ENCODE peak calls at places on chromosomes 12 and 14, in seven cellular contexts. One of them, this sample, is unnamed.
A peak's percentile ranks its signal among the peaks of the same experiment; 100 is the strongest.

GRCh38 chr12:8628731-8629130 is 16.1 kb upstream of the AICDA start:
- DNase-seq in tibial artery: no peak
- DNase-seq in stomach: no peak
- DNase-seq in psoas muscle: no peak
- DNase-seq in heart left ventricle: no peak
- DNase-seq in H9: no peak
- DNase-seq in CD8-positive, alpha-beta T cell: no peak
- DNase-seq in this sample: no peak

GRCh38 chr12:3592856-3593625 is 102.0 kb downstream of the PRMT8 start:
- DNase-seq in tibial artery: no peak
- DNase-seq in stomach: no peak
- DNase-seq in heart left ventricle: no peak
- DNase-seq in psoas muscle: no peak
- DNase-seq in H9: no peak
- DNase-seq in CD8-positive, alpha-beta T cell: no peak
- DNase-seq in this sample: no peak

GRCh38 chr12:110717037-110717436 is 25.7 kb downstream of the PPP1CC start:
- DNase-seq in stomach: no peak
- DNase-seq in CD8-positive, alpha-beta T cell: no peak
- DNase-seq in tibial artery: no peak
- DNase-seq in heart left ventricle: no peak
- DNase-seq in psoas muscle: no peak
- DNase-seq in H9: no peak
- DNase-seq in this sample: no peak

GRCh38 chr12:71233083-71233482 is 75.3 kb upstream of the TSPAN8 start:
- DNase-seq in tibial artery: no peak
- DNase-seq in stomach: no peak
- DNase-seq in H9: no peak
- DNase-seq in heart left ventricle: no peak
- DNase-seq in psoas muscle: no peak
- DNase-seq in CD8-positive, alpha-beta T cell: no peak
- DNase-seq in this sample: no peak

GRCh38 chr12:8823565-8824300 is 1.3 kb downstream of the A2ML1 start:
- DNase-seq in heart left ventricle: no peak
- DNase-seq in tibial artery: no peak
- DNase-seq in H9: peak; percentile 92
- DNase-seq in psoas muscle: no peak
- DNase-seq in stomach: no peak
- DNase-seq in CD8-positive, alpha-beta T cell: no peak
- DNase-seq in this sample: no peak

GRCh38 chr12:69189378-69189978 is 49.9 kb upstream of the CPSF6 start:
- DNase-seq in tibial artery: no peak
- DNase-seq in heart left ventricle: no peak
- DNase-seq in stomach: no peak
- DNase-seq in CD8-positive, alpha-beta T cell: no peak
- DNase-seq in psoas muscle: no peak
- DNase-seq in H9: no peak
- DNase-seq in this sample: no peak

GRCh38 chr14:38122241-38122640 is 85.5 kb upstream of the SSTR1 start:
- DNase-seq in psoas muscle: no peak
- DNase-seq in heart left ventricle: no peak
- DNase-seq in tibial artery: no peak
- DNase-seq in CD8-positive, alpha-beta T cell: no peak
- DNase-seq in stomach: no peak
- DNase-seq in H9: no peak
- DNase-seq in this sample: no peak

GRCh38 chr14:86799244-86799647 is 1193.7 kb downstream of the GALC start:
- DNase-seq in H9: no peak
- DNase-seq in psoas muscle: no peak
- DNase-seq in stomach: no peak
- DNase-seq in CD8-positive, alpha-beta T cell: no peak
- DNase-seq in tibial artery: no peak
- DNase-seq in heart left ventricle: no peak
- DNase-seq in this sample: peak; percentile 78

GRCh38 chr12:10293570-10294227 is 14.0 kb upstream of the KLRD1 start:
- DNase-seq in psoas muscle: no peak
- DNase-seq in tibial artery: no peak
- DNase-seq in heart left ventricle: no peak
- DNase-seq in stomach: no peak
- DNase-seq in CD8-positive, alpha-beta T cell: no peak
- DNase-seq in H9: no peak
- DNase-seq in this sample: no peak

GRCh38 chr14:55277972-55278740 is 6.9 kb downstream of the FBXO34 start:
- DNase-seq in heart left ventricle: no peak
- DNase-seq in stomach: no peak
- DNase-seq in H9: no peak
- DNase-seq in CD8-positive, alpha-beta T cell: no peak
- DNase-seq in psoas muscle: no peak
- DNase-seq in tibial artery: no peak
- DNase-seq in this sample: no peak

GRCh38 chr12:29439506-29439905 is 58.0 kb downstream of the OVCH1 start:
- DNase-seq in stomach: no peak
- DNase-seq in H9: no peak
- DNase-seq in heart left ventricle: no peak
- DNase-seq in psoas muscle: no peak
- DNase-seq in CD8-positive, alpha-beta T cell: no peak
- DNase-seq in tibial artery: no peak
- DNase-seq in this sample: no peak

GRCh38 chr12:19234171-19234704 is 104.7 kb downstream of the PLEKHA5 start:
- DNase-seq in psoas muscle: no peak
- DNase-seq in stomach: no peak
- DNase-seq in H9: no peak
- DNase-seq in tibial artery: no peak
- DNase-seq in CD8-positive, alpha-beta T cell: no peak
- DNase-seq in heart left ventricle: no peak
- DNase-seq in this sample: no peak

GRCh38 chr12:132506730-132507538 is 17.0 kb downstream of the FBRSL1 start:
- DNase-seq in tibial artery: peak; percentile 88
- DNase-seq in CD8-positive, alpha-beta T cell: peak; percentile 21
- DNase-seq in H9: peak; percentile 76
- DNase-seq in stomach: peak; percentile 76
- DNase-seq in psoas muscle: peak; percentile 94
- DNase-seq in heart left ventricle: peak; percentile 93
- DNase-seq in this sample: no peak

GRCh38 chr12:96164951-96165858 is 29.0 kb upstream of the ELK3 start:
- DNase-seq in H9: no peak
- DNase-seq in stomach: no peak
- DNase-seq in tibial artery: no peak
- DNase-seq in CD8-positive, alpha-beta T cell: no peak
- DNase-seq in psoas muscle: no peak
- DNase-seq in heart left ventricle: peak; percentile 45
- DNase-seq in this sample: no peak

GRCh38 chr12:20369164-20370000 is 1.0 kb downstream of the PDE3A start:
- DNase-seq in tibial artery: peak; percentile 91
- DNase-seq in stomach: peak; percentile 27
- DNase-seq in H9: peak; percentile 75
- DNase-seq in psoas muscle: peak; percentile 78
- DNase-seq in heart left ventricle: peak; percentile 92
- DNase-seq in CD8-positive, alpha-beta T cell: no peak
- DNase-seq in this sample: no peak

GRCh38 chr12:30197392-30198047 is 413.8 kb upstream of the TMTC1 start:
- DNase-seq in psoas muscle: no peak
- DNase-seq in CD8-positive, alpha-beta T cell: no peak
- DNase-seq in heart left ventricle: no peak
- DNase-seq in tibial artery: no peak
- DNase-seq in H9: no peak
- DNase-seq in stomach: no peak
- DNase-seq in this sample: peak; percentile 5

GRCh38 chr14:94850332-94851211 is 80.7 kb upstream of the GSC start:
- DNase-seq in stomach: peak; percentile 41
- DNase-seq in tibial artery: no peak
- DNase-seq in H9: no peak
- DNase-seq in heart left ventricle: no peak
- DNase-seq in CD8-positive, alpha-beta T cell: no peak
- DNase-seq in psoas muscle: no peak
- DNase-seq in this sample: peak; percentile 28

GRCh38 chr12:123601602-123602489 is at the start of gene DDX55:
- DNase-seq in H9: peak; percentile 88
- DNase-seq in heart left ventricle: peak; percentile 90
- DNase-seq in stomach: peak; percentile 87
- DNase-seq in CD8-positive, alpha-beta T cell: peak; percentile 71
- DNase-seq in tibial artery: peak; percentile 92
- DNase-seq in psoas muscle: peak; percentile 94
- DNase-seq in this sample: peak; percentile 71

GRCh38 chr14:102589761-102590290 is 2.6 kb upstream of the RCOR1 start:
- DNase-seq in heart left ventricle: no peak
- DNase-seq in psoas muscle: no peak
- DNase-seq in CD8-positive, alpha-beta T cell: no peak
- DNase-seq in H9: no peak
- DNase-seq in tibial artery: no peak
- DNase-seq in stomach: no peak
- DNase-seq in this sample: no peak
- H3K27ac ChIP-seq in heart left ventricle: no peak overlapping the region
- H3K27ac ChIP-seq in psoas muscle: no peak overlapping the region
- H3K27ac ChIP-seq in CD8-positive, alpha-beta T cell: no peak overlapping the region
- H3K27ac ChIP-seq in H9: no peak overlapping the region
- H3K27ac ChIP-seq in tibial artery: no peak overlapping the region
- H3K27ac ChIP-seq in stomach: no peak overlapping the region
- H3K27ac ChIP-seq in this sample: peak overlapping the region; percentile 98

GRCh38 chr12:98422809-98423208 is 92.6 kb upstream of the TMPO start:
- DNase-seq in psoas muscle: no peak
- DNase-seq in stomach: no peak
- DNase-seq in H9: peak; percentile 71
- DNase-seq in CD8-positive, alpha-beta T cell: no peak
- DNase-seq in tibial artery: no peak
- DNase-seq in heart left ventricle: no peak
- DNase-seq in this sample: no peak
- TF ChIP-seq CTCF in psoas muscle: no peak
- TF ChIP-seq CTCF in stomach: no peak
- TF ChIP-seq CTCF in H9: peak; percentile 67
- TF ChIP-seq CTCF in CD8-positive, alpha-beta T cell: no peak
- TF ChIP-seq CTCF in tibial artery: no peak
- TF ChIP-seq CTCF in heart left ventricle: no peak
- TF ChIP-seq CTCF in this sample: no peak

GRCh38 chr14:100823488-100823887 is 2.4 kb upstream of the MEG3 start:
- DNase-seq in tibial artery: no peak
- DNase-seq in CD8-positive, alpha-beta T cell: no peak
- DNase-seq in heart left ventricle: no peak
- DNase-seq in psoas muscle: no peak
- DNase-seq in stomach: no peak
- DNase-seq in H9: no peak
- DNase-seq in this sample: no peak

GRCh38 chr14:100826371-100827139 is 637 bp downstream of the MEG3 start:
- DNase-seq in heart left ventricle: no peak
- DNase-seq in psoas muscle: no peak
- DNase-seq in CD8-positive, alpha-beta T cell: no peak
- DNase-seq in tibial artery: no peak
- DNase-seq in H9: no peak
- DNase-seq in stomach: no peak
- DNase-seq in this sample: no peak

GRCh38 chr14:100824156-100824555 is 1.8 kb upstream of the MEG3 start:
- DNase-seq in heart left ventricle: peak; percentile 67
- DNase-seq in stomach: no peak
- DNase-seq in H9: peak; percentile 77
- DNase-seq in tibial artery: no peak
- DNase-seq in CD8-positive, alpha-beta T cell: no peak
- DNase-seq in psoas muscle: peak; percentile 77
- DNase-seq in this sample: no peak

GRCh38 chr14:100825691-100826331 is at the start of gene MEG3:
- DNase-seq in tibial artery: no peak
- DNase-seq in psoas muscle: peak; percentile 75
- DNase-seq in heart left ventricle: peak; percentile 55
- DNase-seq in stomach: no peak
- DNase-seq in CD8-positive, alpha-beta T cell: no peak
- DNase-seq in H9: no peak
- DNase-seq in this sample: no peak

DNA sequence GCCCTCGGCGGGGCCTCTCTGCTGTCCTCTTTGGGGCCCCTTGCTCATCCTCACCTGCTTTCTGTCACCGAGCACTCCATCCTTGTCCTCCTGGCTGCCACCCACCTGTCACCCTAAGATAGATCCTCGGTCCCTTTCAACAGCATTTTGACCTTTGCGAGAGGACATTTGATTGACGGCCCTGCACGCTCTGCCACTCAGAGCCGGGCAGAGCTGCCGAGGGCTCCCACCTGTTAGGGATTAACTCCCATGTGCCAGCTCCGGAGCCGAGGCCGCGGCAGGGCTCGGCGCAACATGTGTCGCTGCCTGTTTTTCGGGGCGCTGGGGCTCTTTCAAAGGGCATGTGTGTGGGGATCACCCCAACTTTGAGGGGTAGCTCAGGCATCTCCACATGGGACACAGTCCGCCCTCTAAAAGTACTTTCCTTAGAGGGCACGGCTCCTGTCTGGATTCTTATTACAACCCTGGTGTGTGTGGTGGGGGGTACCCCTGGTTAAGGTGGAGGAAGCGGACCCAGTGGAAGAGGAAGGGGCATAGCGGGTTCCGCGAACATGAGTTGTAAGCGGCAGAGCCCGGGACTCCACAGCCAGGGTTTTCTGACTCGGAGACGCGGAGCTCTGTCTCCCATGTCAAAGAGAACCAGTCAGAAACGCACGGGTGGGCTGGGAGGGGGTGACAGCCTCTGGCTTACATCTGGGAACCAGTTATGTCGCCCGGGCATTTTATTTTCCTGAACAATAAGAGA is 800 bp upstream of the MEG3 start:
- DNase-seq in psoas muscle: no peak
- DNase-seq in CD8-positive, alpha-beta T cell: no peak
- DNase-seq in stomach: no peak
- DNase-seq in tibial artery: no peak
- DNase-seq in heart left ventricle: no peak
- DNase-seq in H9: no peak
- DNase-seq in this sample: no peak
- H3K27ac ChIP-seq in psoas muscle: no peak overlapping the region
- H3K27ac ChIP-seq in CD8-positive, alpha-beta T cell: no peak overlapping the region
- H3K27ac ChIP-seq in stomach: peak overlapping the region; percentile 79
- H3K27ac ChIP-seq in tibial artery: no peak overlapping the region
- H3K27ac ChIP-seq in heart left ventricle: no peak overlapping the region
- H3K27ac ChIP-seq in H9: no peak overlapping the region
- H3K27ac ChIP-seq in this sample: no peak overlapping the region

GRCh38 chr12:52178984-52179383 is 12.8 kb downstream of the KRT80 start:
- DNase-seq in psoas muscle: no peak
- DNase-seq in H9: no peak
- DNase-seq in CD8-positive, alpha-beta T cell: no peak
- DNase-seq in tibial artery: no peak
- DNase-seq in heart left ventricle: no peak
- DNase-seq in stomach: no peak
- DNase-seq in this sample: no peak
- TF ChIP-seq CTCF in psoas muscle: no peak
- TF ChIP-seq CTCF in H9: no peak
- TF ChIP-seq CTCF in CD8-positive, alpha-beta T cell: no peak
- TF ChIP-seq CTCF in tibial artery: no peak
- TF ChIP-seq CTCF in heart left ventricle: no peak
- TF ChIP-seq CTCF in stomach: no peak
- TF ChIP-seq CTCF in this sample: no peak